ENCODE peak calls at places on chromosomes 16 and 17, in four cellular contexts. A, P, D and T are unnamed samples.

GRCh38 chr16:709651-710499 is 4.3 kb upstream of the FBXL16 start:
- DNase-seq in A (peak), P (peak), D (no peak), T (peak)

GRCh38 chr17:7029659-7030058 is 6.2 kb upstream of the SLC16A13 start:
- DNase-seq in A (no peak), P (no peak), D (no peak), T (no peak)

GRCh38 chr17:80195671-80196529 is 24.2 kb downstream of the SGSH start:
- DNase-seq in A (peak), P (no peak), D (peak), T (no peak)

GRCh38 chr17:59498421-59499307 is 66.7 kb upstream of the DHX40 start:
- DNase-seq in A (no peak), P (no peak), D (no peak), T (no peak)

GRCh38 chr16:81513204-81514040 is 68.8 kb downstream of the CMIP start:
- DNase-seq in A (no peak), P (peak), D (no peak), T (no peak)

GRCh38 chr17:79970576-79971068 is 65.0 kb downstream of the TBC1D16 start:
- DNase-seq in A (peak), P (peak), D (no peak), T (peak)

GRCh38 chr16:84884311-84885023 is 64.7 kb downstream of the CRISPLD2 start:
- DNase-seq in A (peak), P (no peak), D (no peak), T (peak)

GRCh38 chr16:30096862-30097563 is 1.0 kb upstream of the YPEL3 start:
- DNase-seq in A (no peak), P (no peak), D (no peak), T (no peak)

GRCh38 chr16:9124908-9125584 is 33.6 kb downstream of the HAPSTR1 start:
- DNase-seq in A (no peak), P (no peak), D (no peak), T (no peak)

GRCh38 chr17:42809250-42809649 is 10.6 kb downstream of the CNTD1 start:
- DNase-seq in A (peak), P (peak), D (no peak), T (peak)

GRCh38 chr16:70552675-70553074 is 29.1 kb downstream of the SF3B3 start:
- DNase-seq in A (no peak), P (no peak), D (no peak), T (no peak)

GRCh38 chr17:52106638-52107261 is 51.8 kb downstream of the CA10 start:
- DNase-seq in A (peak), P (peak), D (no peak), T (peak)

GRCh38 chr16:19678804-19679203 is 39.2 kb downstream of the KNOP1 start:
- DNase-seq in A (no peak), P (no peak), D (no peak), T (no peak)

GRCh38 chr17:1053661-1054360 is 56.9 kb downstream of the TIMM22 start:
- DNase-seq in A (no peak), P (no peak), D (peak), T (no peak)

GRCh38 chr17:58577696-58578095 is 63.3 kb upstream of the MTMR4 start:
- DNase-seq in A (peak), P (peak), D (no peak), T (peak)

GRCh38 chr17:2020721-2021120 is 4.4 kb downstream of the RTN4RL1 start:
- DNase-seq in A (no peak), P (no peak), D (no peak), T (no peak)

GRCh38 chr17:61701334-61701733 is 110.3 kb upstream of the NACA2 start:
- DNase-seq in A (no peak), P (no peak), D (no peak), T (no peak)

GRCh38 chr17:3039748-3040147 is 23.7 kb downstream of the OR1D5 start:
- DNase-seq in A (no peak), P (no peak), D (no peak), T (no peak)

GRCh38 chr17:1485748-1486376 is 6.6 kb downstream of the MYO1C start:
- DNase-seq in A (peak), P (peak), D (peak), T (peak)

GRCh38 chr16:64711026-64711425 is 410.8 kb downstream of the CDH11 start:
- DNase-seq in A (no peak), P (no peak), D (no peak), T (no peak)

GRCh38 chr17:8072339-8072726 is 15.2 kb downstream of the ALOX12B start:
- DNase-seq in A (no peak), P (no peak), D (peak), T (no peak)

GRCh38 chr17:8072727-8073461 is 14.6 kb downstream of the ALOX12B start:
- DNase-seq in A (no peak), P (no peak), D (peak), T (no peak)

GRCh38 chr17:8075081-8075480 is 12.4 kb downstream of the ALOX12B start:
- DNase-seq in A (no peak), P (no peak), D (peak), T (no peak)

GRCh38 chr17:8075574-8076342 is 11.8 kb downstream of the ALOX12B start:
- DNase-seq in A (no peak), P (no peak), D (peak), T (no peak)

GRCh38 chr17:8073627-8074485 is 13.7 kb downstream of the ALOX12B start:
- DNase-seq in A (peak), P (peak), D (peak), T (peak)
- H3K4me3 ChIP-seq in A (peak), P (peak), D (no peak), T (peak)

GRCh38 chr17:17413821-17414220 is 63.0 kb upstream of the MED9 start:
- DNase-seq in A (no peak), P (no peak), D (no peak), T (peak)
- H3K4me3 ChIP-seq in A (peak), P (no peak), D (no peak), T (no peak)

DNA sequence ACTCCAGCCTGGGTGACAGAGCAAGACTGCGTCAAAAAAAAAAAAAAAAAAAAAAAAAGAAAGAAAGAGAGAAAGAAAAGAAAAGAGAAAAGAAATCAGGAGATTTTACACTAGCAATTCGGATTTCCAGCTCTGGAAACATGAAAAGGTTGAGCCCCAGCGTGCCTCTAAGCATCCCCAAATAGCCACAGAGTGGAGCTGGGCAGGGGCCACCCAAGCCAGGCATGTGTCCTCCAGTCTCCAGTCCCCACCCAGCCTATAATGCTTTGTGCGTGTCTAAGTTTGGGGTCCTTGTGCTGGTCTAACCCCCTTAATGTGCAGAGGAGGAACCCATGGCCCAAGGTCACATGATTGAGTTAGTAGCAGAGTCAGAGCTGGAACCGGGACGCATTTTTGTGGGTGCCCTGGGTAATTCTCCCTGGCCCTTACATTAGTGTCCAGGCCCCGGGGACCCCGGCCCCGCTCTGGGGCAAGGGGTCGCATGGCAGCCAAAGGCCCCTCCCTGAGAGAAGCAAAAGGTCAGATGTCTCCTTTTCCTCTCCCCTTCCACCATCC is 19.9 kb downstream of the ADAM11 start:
- DNase-seq in A (no peak), P (no peak), D (no peak), T (no peak)
- H3K4me3 ChIP-seq in A (peak), P (peak), D (no peak), T (no peak)

GRCh38 chr17:74325743-74326379 is at the start of gene KIF19:
- DNase-seq in A (no peak), P (no peak), D (no peak), T (no peak)
- H3K4me3 ChIP-seq in A (no peak), P (peak), D (no peak), T (no peak)

GRCh38 chr17:40346061-40346767 is 18.3 kb downstream of the GJD3 start:
- DNase-seq in A (no peak), P (no peak), D (no peak), T (no peak)

GRCh38 chr17:40348136-40348504 is 16.4 kb downstream of the GJD3 start:
- DNase-seq in A (no peak), P (no peak), D (no peak), T (no peak)

GRCh38 chr17:40347319-40348135 is 17.0 kb downstream of the GJD3 start:
- DNase-seq in A (no peak), P (no peak), D (no peak), T (no peak)

GRCh38 chr17:40345161-40346034 is 19.1 kb downstream of the GJD3 start:
- DNase-seq in A (peak), P (peak), D (peak), T (peak)

GRCh38 chr17:40346768-40347154 is 17.8 kb downstream of the GJD3 start:
- DNase-seq in A (no peak), P (no peak), D (no peak), T (no peak)
- H3K4me3 ChIP-seq in A (no peak), P (no peak), D (peak), T (no peak)